ENCODE peak calls at places on chromosomes 12 and 14, in seven cellular contexts. J, D, S, P, B, T and I are unnamed samples.

GRCh38 chr12:100142851-100143559 is at the start of gene BLTP3B:
- DNase-seq in J (peak; percentile 90), D (peak; percentile 93), S (peak; percentile 86), P (peak; percentile 93), B (peak; percentile 44), T (peak; percentile 88), I (peak; percentile 95)

GRCh38 chr14:60561845-60562746 is 53.1 kb downstream of the SIX6 start:
- DNase-seq in J (peak; percentile 14), D (no peak), S (peak; percentile 81), P (peak; percentile 67), B (no peak), T (peak; percentile 20), I (no peak)

GRCh38 chr12:26052652-26053051 is 72.2 kb downstream of the BHLHE41 start:
- DNase-seq in J (no peak), D (no peak), S (no peak), P (no peak), B (no peak), T (no peak), I (no peak)

GRCh38 chr14:74804219-74804825 is 41.2 kb downstream of the YLPM1 start:
- DNase-seq in J (no peak), D (no peak), S (peak; percentile 50), P (no peak), B (no peak), T (peak; percentile 16), I (no peak)

GRCh38 chr14:51540364-51540763 is 111.3 kb upstream of the FRMD6 start:
- DNase-seq in J (no peak), D (no peak), S (no peak), P (no peak), B (no peak), T (no peak), I (no peak)

GRCh38 chr14:86712727-86713126 is 1182.8 kb downstream of the FLRT2 start:
- DNase-seq in J (no peak), D (no peak), S (no peak), P (no peak), B (no peak), T (no peak), I (no peak)

GRCh38 chr12:74599932-74600331 is 62.3 kb downstream of the ATXN7L3B start:
- DNase-seq in J (no peak), D (no peak), S (no peak), P (no peak), B (no peak), T (no peak), I (no peak)

GRCh38 chr12:70982286-70982685 is 61.7 kb upstream of the PTPRR start:
- DNase-seq in J (no peak), D (no peak), S (no peak), P (no peak), B (no peak), T (no peak), I (no peak)

GRCh38 chr14:56474419-56475022 is 105.1 kb upstream of the TMEM260 start:
- DNase-seq in J (no peak), D (no peak), S (peak; percentile 37), P (no peak), B (no peak), T (no peak), I (no peak)

GRCh38 chr12:80837342-80837978 is 100.3 kb downstream of the LIN7A start:
- DNase-seq in J (peak; percentile 6), D (no peak), S (peak; percentile 53), P (no peak), B (no peak), T (no peak), I (no peak)

GRCh38 chr12:89733579-89734201 is 25.1 kb upstream of the ATP2B1 start:
- DNase-seq in J (no peak), D (no peak), S (no peak), P (no peak), B (no peak), T (no peak), I (no peak)

GRCh38 chr14:92728781-92729364 is 19.6 kb downstream of the LGMN start:
- DNase-seq in J (no peak), D (peak; percentile 42), S (peak; percentile 28), P (no peak), B (no peak), T (no peak), I (no peak)

GRCh38 chr12:116502989-116503496 is 56.1 kb upstream of the MAP1LC3B2 start:
- DNase-seq in J (no peak), D (no peak), S (peak; percentile 85), P (no peak), B (no peak), T (no peak), I (no peak)

GRCh38 chr12:76341436-76342030 is 6.7 kb downstream of the BBS10 start:
- DNase-seq in J (no peak), D (no peak), S (no peak), P (no peak), B (no peak), T (no peak), I (no peak)

GRCh38 chr14:88904864-88905263 is 80.4 kb downstream of the TTC8 start:
- DNase-seq in J (no peak), D (no peak), S (no peak), P (no peak), B (no peak), T (no peak), I (no peak)

GRCh38 chr12:12506541-12506940 is 56.1 kb downstream of the DUSP16 start:
- DNase-seq in J (no peak), D (no peak), S (no peak), P (no peak), B (no peak), T (peak; percentile 30), I (no peak)

GRCh38 chr12:109089683-109090082 is 3.6 kb downstream of the ALKBH2 start:
- DNase-seq in J (no peak), D (no peak), S (no peak), P (no peak), B (no peak), T (no peak), I (no peak)

GRCh38 chr14:49464885-49465284 is 121.3 kb downstream of the RPS29 start:
- DNase-seq in J (no peak), D (no peak), S (peak; percentile 20), P (no peak), B (no peak), T (no peak), I (no peak)

GRCh38 chr12:126362490-126362889 is 1297.3 kb downstream of the AACS start:
- DNase-seq in J (no peak), D (no peak), S (no peak), P (no peak), B (no peak), T (no peak), I (no peak)
- H3K9me3 ChIP-seq in J (no peaks in the 10 kb centered on the region), D (no peaks in the 10 kb centered on the region), S (no peaks in the 10 kb centered on the region), P (no peaks in the 10 kb centered on the region), B (no peaks in the 10 kb centered on the region), T (no peaks in the 10 kb centered on the region), I (no peaks in the 10 kb centered on the region)

GRCh38 chr14:68784995-68785816 is 7.7 kb downstream of the ZFP36L1 start:
- DNase-seq in J (no peak), D (peak; percentile 62), S (peak; percentile 87), P (peak; percentile 74), B (no peak), T (peak; percentile 47), I (no peak)
- TF ChIP-seq POLR2A in J (no peak), D (no peak), S (no peak), P (no peak), B (no peak), T (no peak), I (no peak)

DNA sequence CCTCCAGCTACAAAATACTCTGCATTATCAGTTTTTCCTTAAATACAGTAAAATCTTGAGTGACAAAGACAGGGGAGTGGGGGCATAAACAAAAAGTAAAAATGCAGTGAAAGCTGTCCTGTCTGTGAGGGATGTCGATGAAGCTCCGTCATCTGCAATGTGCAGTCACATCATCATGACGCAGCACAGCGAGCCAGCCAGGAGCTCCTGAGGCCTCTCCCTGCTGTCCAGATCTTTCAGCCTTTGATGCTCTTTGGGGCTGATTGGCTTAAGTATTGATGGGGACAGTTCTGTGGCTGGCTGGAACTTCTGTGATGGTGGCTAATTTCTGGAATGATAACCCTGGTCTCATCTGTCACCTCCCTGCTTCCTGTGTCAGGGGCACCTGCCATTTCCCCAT is 54.6 kb upstream of the TRAF3 start:
- DNase-seq in J (no peak), D (no peak), S (no peak), P (no peak), B (no peak), T (no peak), I (no peak)
- H3K9me3 ChIP-seq in J (no peaks in the 10 kb centered on the region), D (no peaks in the 10 kb centered on the region), S (no peaks in the 10 kb centered on the region), P (no peaks in the 10 kb centered on the region), B (no peaks in the 10 kb centered on the region), T (no peaks in the 10 kb centered on the region), I (no peaks in the 10 kb centered on the region)

DNA sequence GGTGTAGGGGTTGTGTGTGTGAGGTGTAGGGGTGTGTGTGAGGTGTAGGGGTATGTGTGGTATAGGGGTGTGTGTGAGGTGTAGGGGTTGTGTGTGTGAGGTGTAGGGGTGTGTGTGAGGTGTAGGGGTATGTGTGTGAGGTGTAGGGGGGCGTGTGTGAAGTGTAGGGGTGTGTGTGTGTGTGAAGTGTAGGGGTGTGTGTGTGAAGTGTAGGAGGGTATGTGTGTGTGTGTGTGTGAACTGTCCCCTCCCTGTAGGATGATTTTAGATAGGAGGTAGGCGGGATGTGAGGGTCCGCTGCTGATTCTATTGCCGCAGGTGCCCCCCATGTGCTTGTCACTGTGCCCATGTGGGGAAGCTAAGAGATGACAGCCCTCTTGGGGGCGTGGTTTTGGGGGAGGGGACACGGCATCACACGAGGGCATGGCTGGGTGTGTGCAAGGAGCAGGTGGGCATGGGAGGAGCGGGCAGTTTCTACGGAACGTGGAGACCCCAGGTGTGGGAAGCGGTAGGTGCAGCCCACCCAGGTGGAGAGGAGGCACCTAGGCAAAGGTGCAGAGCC is 88.5 kb downstream of the DDX51 start:
- DNase-seq in J (no peak), D (peak; percentile 49), S (no peak), P (no peak), B (no peak), T (no peak), I (no peak)
- TF ChIP-seq POLR2A in J (no peak), D (no peak), S (no peak), P (no peak), B (no peak), T (no peak), I (no peak)

GRCh38 chr12:34336619-34337465 is 314.5 kb downstream of the ALG10 start:
- DNase-seq in J (no peak), D (no peak), S (peak; percentile 55), P (no peak), B (no peak), T (no peak), I (no peak)
- H3K9me3 ChIP-seq in J (no peaks in the 10 kb centered on the region), D (peaks cover 26% of the 10 kb centered on the region), S (no peaks in the 10 kb centered on the region), P (no peaks in the 10 kb centered on the region), B (no peaks in the 10 kb centered on the region), T (no peaks in the 10 kb centered on the region), I (no peaks in the 10 kb centered on the region)

DNA sequence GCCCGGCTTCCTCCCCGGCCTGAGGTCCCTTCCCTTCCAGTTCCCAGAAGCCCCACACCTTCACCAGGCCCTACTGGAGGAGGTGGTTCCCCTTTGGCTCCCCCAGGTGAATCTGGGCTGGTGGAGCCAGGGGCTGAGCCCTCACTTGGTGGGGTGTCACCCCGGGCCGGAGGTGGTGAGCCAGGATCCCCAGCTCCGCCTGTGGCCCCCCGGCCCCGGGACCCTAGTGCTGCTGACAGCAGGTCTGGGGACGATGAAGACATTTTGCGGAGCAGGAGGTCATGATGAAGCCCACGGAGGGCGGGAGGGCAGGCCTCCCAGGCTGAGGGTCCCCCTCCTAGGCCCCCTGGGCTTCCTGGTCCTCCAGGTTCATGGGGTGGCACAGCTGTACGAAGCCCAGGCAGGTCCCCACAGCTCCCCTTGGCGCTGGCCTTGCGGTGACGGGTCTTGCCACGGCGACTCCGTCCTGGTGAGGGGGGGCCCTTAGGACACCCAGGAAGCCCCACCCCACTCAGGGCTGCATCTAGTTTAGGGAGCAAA is 16.6 kb downstream of the MAP3K12 start:
- DNase-seq in J (no peak), D (no peak), S (no peak), P (peak; percentile 66), B (no peak), T (no peak), I (no peak)
- TF ChIP-seq POLR2A in J (no peak), D (no peak), S (no peak), P (no peak), B (no peak), T (no peak), I (no peak)